ENCODE peak calls at places on chromosomes 12 and 14, in eight cellular contexts. S, U, Z, P, J, Y, F and C are unnamed samples.

GRCh38 chr14:103548463-103549351 is 13.8 kb downstream of the BAG5 start:
- DNase-seq in J (no peak), S (no peak), F (no peak), Z (no peak), Y (no peak), U (no peak), P (no peak), C (no peak)

GRCh38 chr14:95330591-95331370 is 11.1 kb upstream of the CLMN start:
- DNase-seq in Z (no peak), J (no peak), U (no peak), Y (no peak), P (no peak), F (no peak), S (no peak), C (no peak)

GRCh38 chr12:32181498-32182175 is 75.0 kb downstream of the BICD1 start:
- DNase-seq in F (no peak), P (no peak), U (no peak), Z (no peak), J (no peak), Y (no peak), S (no peak), C (no peak)

GRCh38 chr14:29643415-29644206 is 284.0 kb downstream of the PRKD1 start:
- DNase-seq in F (no peak), U (no peak), Z (no peak), Y (no peak), J (no peak), S (no peak), P (no peak), C (peak; percentile 40)

GRCh38 chr12:98997-99396 is 32.4 kb downstream of the IQSEC3 start:
- DNase-seq in J (no peak), Z (no peak), S (no peak), F (no peak), P (no peak), U (no peak), Y (no peak), C (no peak)

GRCh38 chr12:46005151-46005797 is 14.9 kb upstream of the SCAF11 start:
- DNase-seq in J (no peak), Y (no peak), F (no peak), U (no peak), S (no peak), P (peak; percentile 22), Z (no peak), C (no peak)

GRCh38 chr14:86915416-86915815 is 1077.6 kb downstream of the GALC start:
- DNase-seq in P (no peak), S (peak; percentile 4), J (no peak), Z (no peak), Y (no peak), U (no peak), F (no peak), C (no peak)

GRCh38 chr12:86264451-86265328 is 8.5 kb upstream of the MGAT4C start:
- DNase-seq in S (no peak), Z (no peak), U (no peak), J (peak; percentile 6), Y (no peak), P (no peak), F (no peak), C (no peak)

GRCh38 chr12:3101309-3102022 is 24.3 kb downstream of the TSPAN9 start:
- DNase-seq in U (no peak), Z (no peak), P (no peak), S (no peak), Y (no peak), F (no peak), J (no peak), C (no peak)

GRCh38 chr12:105882404-105882803 is 256.4 kb downstream of the NUAK1 start:
- DNase-seq in Y (no peak), F (no peak), J (no peak), S (no peak), P (no peak), Z (no peak), U (peak; percentile 38), C (no peak)

GRCh38 chr12:12788675-12789368 is 3.4 kb downstream of the APOLD1 start:
- DNase-seq in P (peak; percentile 67), S (peak; percentile 69), F (peak; percentile 60), Y (peak; percentile 28), Z (peak; percentile 33), J (no peak), U (no peak), C (peak; percentile 70)

GRCh38 chr12:52215587-52216031 is 17.4 kb upstream of the KRT7 start:
- DNase-seq in U (no peak), Y (no peak), J (no peak), Z (no peak), P (no peak), S (peak; percentile 98), F (no peak), C (peak; percentile 63)

GRCh38 chr14:53943751-53944083 is 12.9 kb downstream of the BMP4 start:
- DNase-seq in U (no peak), F (no peak), Y (no peak), P (no peak), Z (no peak), J (no peak), S (no peak), C (no peak)